ENCODE peak calls at places on chromosomes 12 and 14, in five cellular contexts. U is fibroblast of lung, Q is HCT116, X is pancreas, K is heart left ventricle. A is an unnamed sample.
A peak's percentile ranks its signal among the peaks of the same experiment; 100 is the strongest.

GRCh38 chr14:57057803-57058202 is 210.9 kb downstream of the EXOC5 start:
- DNase-seq in U (no peak), Q (no peak), X (no peak), K (no peak), A (no peak)

GRCh38 chr14:52150162-52150561 is 81.3 kb upstream of the NID2 start:
- DNase-seq in U (no peak), Q (no peak), X (no peak), K (no peak), A (no peak)

GRCh38 chr12:117836476-117836875 is 132.3 kb downstream of the KSR2 start:
- DNase-seq in U (no peak), Q (no peak), X (no peak), K (no peak), A (no peak)

GRCh38 chr14:52473557-52473956 is 78.7 kb downstream of the TXNDC16 start:
- DNase-seq in U (peak; percentile 71), Q (peak; percentile 28), X (no peak), K (no peak), A (no peak)

GRCh38 chr12:79086546-79086945 is 222.0 kb downstream of the SYT1 start:
- DNase-seq in U (no peak), Q (no peak), X (no peak), K (no peak), A (no peak)

GRCh38 chr12:132560831-132561783 is 49.3 kb downstream of the LRCOL1 start:
- DNase-seq in U (peak; percentile 65), Q (peak; percentile 75), X (peak; percentile 81), K (no peak), A (peak; percentile 79)

GRCh38 chr12:129237881-129238280 is 384.6 kb downstream of the GLT1D1 start:
- DNase-seq in U (no peak), Q (no peak), X (no peak), K (no peak), A (no peak)

GRCh38 chr12:20144341-20144740 is 224.0 kb upstream of the PDE3A start:
- DNase-seq in U (no peak), Q (no peak), X (no peak), K (no peak), A (no peak)

GRCh38 chr12:75917083-75917482 is 114.5 kb downstream of the PHLDA1 start:
- DNase-seq in U (no peak), Q (no peak), X (no peak), K (no peak), A (no peak)

GRCh38 chr12:75526655-75527511 is 15.5 kb upstream of the KRR1 start:
- DNase-seq in U (peak; percentile 88), Q (peak; percentile 40), X (no peak), K (peak; percentile 28), A (no peak)

GRCh38 chr12:97167598-97167997 is 260.5 kb downstream of the NEDD1 start:
- DNase-seq in U (no peak), Q (no peak), X (no peak), K (no peak), A (no peak)

GRCh38 chr12:86671001-86671400 is 414.8 kb upstream of the MGAT4C start:
- DNase-seq in U (peak; percentile 78), Q (no peak), X (no peak), K (no peak), A (no peak)

GRCh38 chr12:89706551-89707348 is 1.9 kb downstream of the ATP2B1 start:
- DNase-seq in U (peak; percentile 45), Q (no peak), X (no peak), K (no peak), A (peak; percentile 58)

GRCh38 chr12:78096909-78097597 is 266.4 kb downstream of the NAV3 start:
- DNase-seq in U (peak; percentile 86), Q (no peak), X (no peak), K (no peak), A (no peak)

DNA sequence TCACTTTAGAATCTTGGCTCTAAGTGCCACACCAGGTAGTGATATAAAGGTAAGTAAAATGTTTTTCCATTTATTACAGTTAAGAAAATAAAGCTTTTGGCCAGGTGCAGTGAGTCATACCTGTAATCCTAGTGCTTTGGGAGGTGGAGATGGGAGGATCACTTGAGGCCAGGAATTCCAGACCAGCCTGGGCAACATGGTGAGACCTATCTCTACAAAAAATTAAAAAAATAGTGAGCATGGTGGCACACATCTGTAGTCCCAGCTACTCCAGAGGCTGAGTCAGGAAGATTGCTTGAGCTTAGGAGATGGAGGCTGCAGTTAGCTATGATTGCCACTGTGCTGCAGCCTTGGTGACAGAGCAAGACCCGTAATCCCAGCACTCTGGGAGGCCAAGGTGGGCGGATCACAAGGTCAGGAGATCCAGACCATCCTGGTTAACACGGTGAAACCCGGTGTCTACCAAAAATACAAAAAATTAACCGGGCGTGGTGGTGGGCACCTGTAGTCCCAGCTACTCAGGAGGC is 5.0 kb downstream of the FANCM start:
- DNase-seq in U (no peak), Q (no peak), X (no peak), K (no peak), A (no peak)
- H3K27ac ChIP-seq in U (no peak overlapping the region), Q (no peak overlapping the region), X (no peak overlapping the region), K (no peak overlapping the region), A (no peak overlapping the region)

DNA sequence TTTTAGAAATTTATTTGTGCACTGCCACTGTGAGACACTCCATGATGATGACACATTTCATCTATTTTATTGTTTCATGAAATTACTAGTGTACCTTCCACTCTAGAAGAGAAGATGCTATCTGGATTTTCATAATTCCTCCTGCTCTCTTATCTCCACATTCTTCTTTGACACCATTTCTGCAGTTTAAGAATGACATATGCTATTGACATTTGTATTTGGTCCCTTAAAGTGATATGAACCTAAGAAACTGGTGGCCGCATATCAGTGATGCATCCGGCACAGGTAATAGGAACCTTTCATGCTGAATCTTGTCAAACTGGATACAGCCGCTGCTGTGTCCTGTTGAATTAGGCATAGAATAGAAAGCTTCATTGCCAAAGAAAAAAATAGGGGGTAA is 696.4 kb downstream of the TMEM121 start:
- DNase-seq in U (no peak), Q (no peak), X (no peak), K (no peak), A (no peak)
- H3K9me3 ChIP-seq in U (no peaks in the 10 kb centered on the region), Q (peaks cover 5% of the 10 kb centered on the region), X (no peaks in the 10 kb centered on the region), K (no peaks in the 10 kb centered on the region), A (no peaks in the 10 kb centered on the region)

GRCh38 chr12:120367924-120368788 is 808 bp downstream of the MSI1 start:
- DNase-seq in U (no peak), Q (no peak), X (peak; percentile 67), K (no peak), A (no peak)
- H3K27ac ChIP-seq in U (no peak overlapping the region), Q (peak overlapping the region; percentile 74), X (peak overlapping the region; percentile 51), K (peak overlapping the region; percentile 30), A (peak overlapping the region; percentile 61)

GRCh38 chr12:34296143-34297041 is 274.1 kb downstream of the ALG10 start:
- DNase-seq in U (no peak), Q (no peak), X (peak; percentile 27), K (peak; percentile 36), A (no peak)

GRCh38 chr12:34298176-34298970 is 276.1 kb downstream of the ALG10 start:
- DNase-seq in U (no peak), Q (no peak), X (peak; percentile 32), K (peak; percentile 7), A (peak; percentile 12)

GRCh38 chr12:34298971-34299801 is 276.9 kb downstream of the ALG10 start:
- DNase-seq in U (no peak), Q (no peak), X (no peak), K (peak; percentile 41), A (no peak)

GRCh38 chr12:34297126-34297789 is 275.0 kb downstream of the ALG10 start:
- DNase-seq in U (no peak), Q (no peak), X (no peak), K (peak; percentile 40), A (no peak)

GRCh38 chr12:34297790-34298164 is 275.5 kb downstream of the ALG10 start:
- DNase-seq in U (no peak), Q (no peak), X (peak; percentile 27), K (no peak), A (no peak)
- H3K9me3 ChIP-seq in U (no peaks in the 10 kb centered on the region), Q (no peaks in the 10 kb centered on the region), X (no peaks in the 10 kb centered on the region), K (no peaks in the 10 kb centered on the region), A (no peaks in the 10 kb centered on the region)

GRCh38 chr12:119725523-119725922 is 57.6 kb downstream of the PRKAB1 start:
- DNase-seq in U (peak; percentile 8), Q (no peak), X (no peak), K (no peak), A (no peak)
- H3K27ac ChIP-seq in U (no peak overlapping the region), Q (no peak overlapping the region), X (no peak overlapping the region), K (no peak overlapping the region), A (no peak overlapping the region)

GRCh38 chr14:46352876-46353275 is 298.7 kb downstream of the RPL10L start:
- DNase-seq in U (no peak), Q (no peak), X (no peak), K (no peak), A (no peak)
- H3K9me3 ChIP-seq in U (no peaks in the 10 kb centered on the region), Q (no peaks in the 10 kb centered on the region), X (no peaks in the 10 kb centered on the region), K (no peaks in the 10 kb centered on the region), A (no peaks in the 10 kb centered on the region)

GRCh38 chr12:27193106-27193505 is 51.0 kb upstream of the STK38L start:
- DNase-seq in U (peak; percentile 96), Q (no peak), X (no peak), K (no peak), A (no peak)

GRCh38 chr12:27193854-27194544 is 50.1 kb upstream of the STK38L start:
- DNase-seq in U (peak; percentile 90), Q (no peak), X (no peak), K (peak; percentile 57), A (no peak)

GRCh38 chr12:27190761-27191160 is 53.3 kb upstream of the STK38L start:
- DNase-seq in U (peak; percentile 87), Q (no peak), X (no peak), K (no peak), A (no peak)

GRCh38 chr12:27192118-27192802 is 51.8 kb upstream of the STK38L start:
- DNase-seq in U (no peak), Q (no peak), X (no peak), K (no peak), A (no peak)

GRCh38 chr12:27191531-27191930 is 52.6 kb upstream of the STK38L start:
- DNase-seq in U (peak; percentile 19), Q (no peak), X (no peak), K (no peak), A (no peak)
- H3K27ac ChIP-seq in U (no peak overlapping the region), Q (no peak overlapping the region), X (peak overlapping the region; percentile 53), K (peak overlapping the region; percentile 88), A (no peak overlapping the region)